ENCODE peak calls at places on chromosomes 5 and 9, in four cellular contexts. G is thyroid gland; V is CD8-positive, alpha-beta memory T cell; D is colonic mucosa. M is an unnamed sample.

GRCh38 chr9:72665421-72665820 is 144.0 kb downstream of the TMC1 start:
- DNase-seq in V (no peak), G (no peak), D (no peak), M (no peak)

GRCh38 chr5:36662291-36662851 is 56.0 kb downstream of the SLC1A3 start:
- DNase-seq in G (no peak), D (no peak), V (no peak), M (no peak)

GRCh38 chr5:180718810-180719453 is 20.9 kb downstream of the OR2Y1 start:
- DNase-seq in D (no peak), G (peak), V (no peak), M (no peak)

GRCh38 chr5:142618125-142618524 is 67.8 kb downstream of the FGF1 start:
- DNase-seq in D (no peak), V (no peak), G (no peak), M (no peak)

GRCh38 chr5:112146323-112146848 is 272.7 kb downstream of the EPB41L4A start:
- DNase-seq in G (no peak), D (no peak), V (no peak), M (peak)

GRCh38 chr5:149028161-149028560 is 34.7 kb downstream of the SH3TC2 start:
- DNase-seq in D (no peak), V (no peak), G (no peak), M (no peak)

GRCh38 chr5:83029912-83030311 is 47.3 kb downstream of the TMEM167A start:
- DNase-seq in G (no peak), V (no peak), D (no peak), M (no peak)

GRCh38 chr5:133934311-133934710 is 34.1 kb downstream of the C5orf15 start:
- DNase-seq in G (no peak), V (no peak), D (no peak), M (no peak)

GRCh38 chr5:97797994-97798451 is 615.0 kb upstream of the RIOK2 start:
- DNase-seq in V (no peak), D (no peak), G (no peak), M (no peak)

GRCh38 chr5:1244255-1244654 is 19.1 kb downstream of the SLC6A18 start:
- DNase-seq in V (no peak), D (no peak), G (no peak), M (no peak)

GRCh38 chr5:177508217-177508611 is 1.4 kb downstream of the DOK3 start:
- DNase-seq in V (peak), G (no peak), D (no peak), M (peak)

GRCh38 chr5:81233080-81233634 is at the start of gene CKMT2:
- DNase-seq in G (peak), D (peak), V (no peak), M (peak)

GRCh38 chr9:17882801-17883200 is 303.9 kb downstream of the SH3GL2 start:
- DNase-seq in G (no peak), V (no peak), D (no peak), M (no peak)

GRCh38 chr5:119537704-119538103 is 85.4 kb downstream of the HSD17B4 start:
- DNase-seq in V (no peak), G (peak), D (no peak), M (no peak)

GRCh38 chr5:32642276-32643002 is 57.1 kb downstream of the SUB1 start:
- DNase-seq in V (no peak), G (no peak), D (no peak), M (no peak)

GRCh38 chr5:53963958-53964357 is 346.4 kb downstream of the ARL15 start:
- DNase-seq in V (no peak), G (no peak), D (no peak), M (no peak)

GRCh38 chr9:93634311-93635185 is 58.2 kb downstream of the PHF2 start:
- DNase-seq in D (no peak), V (no peak), G (no peak), M (no peak)

GRCh38 chr5:111699976-111700375 is 57.0 kb downstream of the NREP start:
- DNase-seq in D (peak), G (no peak), V (no peak), M (no peak)

GRCh38 chr9:105064248-105065118 is 136.5 kb upstream of the ABCA1 start:
- DNase-seq in D (peak), V (no peak), G (peak), M (peak)

GRCh38 chr9:32423371-32423770 is 38.9 kb downstream of the ACO1 start:
- DNase-seq in G (no peak), D (no peak), V (no peak), M (no peak)

GRCh38 chr9:128127990-128128835 is 684 bp upstream of the PTGES2 start:
- DNase-seq in G (peak), D (peak), V (peak), M (peak)

GRCh38 chr5:167895899-167896659 is 395.4 kb upstream of the WWC1 start:
- DNase-seq in G (no peak), V (no peak), D (no peak), M (no peak)

GRCh38 chr5:38060354-38060753 is 198.0 kb upstream of the EGFLAM start:
- DNase-seq in G (no peak), D (no peak), V (no peak), M (no peak)

GRCh38 chr5:179158556-179158955 is 98.4 kb downstream of the ZNF354C start:
- DNase-seq in G (no peak), D (no peak), V (no peak), M (peak)

GRCh38 chr5:107367480-107367879 is 303.3 kb downstream of the EFNA5 start:
- DNase-seq in G (no peak), V (no peak), D (no peak), M (no peak)

GRCh38 chr5:89110916-89111646 is 228.1 kb upstream of the MEF2C start:
- DNase-seq in V (no peak), G (no peak), D (no peak), M (no peak)

GRCh38 chr5:103224894-103225246 is 33.7 kb upstream of the MACIR start:
- DNase-seq in D (no peak), V (no peak), G (no peak), M (no peak)

GRCh38 chr5:145887976-145888574 is 15.3 kb upstream of the GRXCR2 start:
- DNase-seq in G (peak), D (peak), V (no peak), M (no peak)

GRCh38 chr5:157744055-157745011 is 821 bp downstream of the LSM11 start:
- DNase-seq in V (no peak), D (no peak), G (no peak), M (peak)

GRCh38 chr5:101935086-101935485 is 361.0 kb downstream of the SLCO4C1 start:
- DNase-seq in G (no peak), D (no peak), V (no peak), M (no peak)

GRCh38 chr9:38416461-38416860 is 7.8 kb downstream of the IGFBPL1 start:
- DNase-seq in V (no peak), D (no peak), G (no peak), M (no peak)

GRCh38 chr5:146816775-146817387 is 61.7 kb downstream of the PPP2R2B start:
- DNase-seq in G (no peak), V (no peak), D (no peak), M (no peak)

GRCh38 chr9:100346836-100347235 is 5.9 kb downstream of the TEX10 start:
- DNase-seq in G (no peak), D (no peak), V (no peak), M (no peak)

GRCh38 chr9:73056245-73056644 is 95.4 kb upstream of the ANXA1 start:
- DNase-seq in G (no peak), V (no peak), D (no peak), M (no peak)

GRCh38 chr5:122500245-122501086 is 188.4 kb downstream of the SNCAIP start:
- DNase-seq in G (peak), D (no peak), V (no peak), M (no peak)

GRCh38 chr5:137666901-137667300 is 69.0 kb downstream of the KLHL3 start:
- DNase-seq in D (no peak), G (no peak), V (no peak), M (no peak)

GRCh38 chr5:121693864-121694263 is 157.8 kb upstream of the FTMT start:
- DNase-seq in V (no peak), D (no peak), G (no peak), M (no peak)

GRCh38 chr5:92641031-92641962 is 939.7 kb downstream of the NR2F1-AS1 start:
- DNase-seq in V (no peak), D (peak), G (peak), M (no peak)

GRCh38 chr5:86684222-86684621 is 66.5 kb downstream of the COX7C start:
- DNase-seq in G (no peak), V (no peak), D (no peak), M (no peak)

GRCh38 chr9:135908334-135909204 is 1.2 kb upstream of the CAMSAP1 start:
- DNase-seq in G (no peak), D (no peak), V (no peak), M (peak)
- H3K27ac ChIP-seq in G (no peak), D (no peak), V (peak), M (no peak)

GRCh38 chr5:56410696-56411095 is 177.6 kb upstream of the ANKRD55 start:
- DNase-seq in D (no peak), G (no peak), V (no peak), M (no peak)
- H3K27ac ChIP-seq in D (no peak), G (no peak), V (no peak), M (no peak)

GRCh38 chr9:131736440-131736839 is 3.4 kb downstream of the RAPGEF1 start:
- DNase-seq in D (no peak), V (no peak), G (no peak), M (no peak)
- H3K27ac ChIP-seq in D (peak), V (no peak), G (no peak), M (no peak)

GRCh38 chr5:55597014-55597981 is 62.5 kb upstream of the PLPP1 start:
- DNase-seq in G (peak), V (no peak), D (peak), M (peak)

GRCh38 chr5:55591671-55592070 is 56.9 kb upstream of the PLPP1 start:
- DNase-seq in V (no peak), D (no peak), G (no peak), M (no peak)

GRCh38 chr5:55592388-55593114 is 57.8 kb upstream of the PLPP1 start:
- DNase-seq in D (no peak), G (no peak), V (no peak), M (no peak)

GRCh38 chr5:55593115-55593472 is 58.3 kb upstream of the PLPP1 start:
- DNase-seq in D (no peak), G (no peak), V (no peak), M (no peak)

GRCh38 chr5:55594636-55595035 is 59.9 kb upstream of the PLPP1 start:
- DNase-seq in G (no peak), D (no peak), V (no peak), M (no peak)
- H3K27ac ChIP-seq in G (no peak), D (no peak), V (no peak), M (no peak)

GRCh38 chr9:16398676-16399075 is 471.8 kb downstream of the BNC2 start:
- DNase-seq in D (no peak), G (no peak), V (no peak), M (no peak)
- H3K27ac ChIP-seq in D (no peak), G (no peak), V (no peak), M (no peak)

DNA sequence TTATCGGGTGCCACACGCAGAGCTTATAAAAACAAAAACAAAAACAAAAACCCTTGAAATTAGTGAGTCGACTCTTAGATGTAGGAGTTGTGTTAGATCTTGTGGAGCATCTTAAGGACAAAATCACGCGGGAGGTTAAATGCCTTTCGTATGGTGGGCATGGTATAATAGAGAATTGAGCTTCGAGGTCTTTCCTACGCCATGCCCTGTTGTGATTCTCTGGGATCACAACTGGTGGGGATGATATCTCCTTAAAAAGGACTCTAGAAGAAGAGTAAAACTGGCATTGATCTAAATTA is 773 bp upstream of the ELL2 start:
- DNase-seq in V (no peak), D (no peak), G (no peak), M (no peak)
- H3K27ac ChIP-seq in V (peak), D (peak), G (peak), M (peak)

GRCh38 chr9:96323169-96323568 is 21.2 kb upstream of the HSD17B3 start:
- DNase-seq in D (no peak), V (no peak), G (no peak), M (no peak)

GRCh38 chr9:96331236-96331947 is 29.4 kb upstream of the HSD17B3 start:
- DNase-seq in V (no peak), G (no peak), D (no peak), M (no peak)

GRCh38 chr9:96327694-96328352 is 25.8 kb upstream of the HSD17B3 start:
- DNase-seq in D (peak), G (peak), V (peak), M (no peak)
- H3K27ac ChIP-seq in D (no peak), G (no peak), V (no peak), M (no peak)

GRCh38 chr9:90515550-90515949 is 127.1 kb downstream of the DIRAS2 start:
- DNase-seq in G (no peak), D (no peak), V (no peak), M (no peak)
- H3K27ac ChIP-seq in G (no peak), D (no peak), V (no peak), M (no peak)

GRCh38 chr9:94780516-94780950 is 54.0 kb downstream of the AOPEP start:
- DNase-seq in G (no peak), D (no peak), V (no peak), M (peak)

GRCh38 chr9:94785211-94786169 is 59.0 kb downstream of the AOPEP start:
- DNase-seq in V (no peak), G (no peak), D (no peak), M (no peak)

GRCh38 chr9:94783928-94784327 is 57.4 kb downstream of the AOPEP start:
- DNase-seq in G (no peak), D (no peak), V (no peak), M (no peak)

GRCh38 chr9:94782367-94783120 is 56.0 kb downstream of the AOPEP start:
- DNase-seq in V (no peak), G (no peak), D (no peak), M (no peak)

DNA sequence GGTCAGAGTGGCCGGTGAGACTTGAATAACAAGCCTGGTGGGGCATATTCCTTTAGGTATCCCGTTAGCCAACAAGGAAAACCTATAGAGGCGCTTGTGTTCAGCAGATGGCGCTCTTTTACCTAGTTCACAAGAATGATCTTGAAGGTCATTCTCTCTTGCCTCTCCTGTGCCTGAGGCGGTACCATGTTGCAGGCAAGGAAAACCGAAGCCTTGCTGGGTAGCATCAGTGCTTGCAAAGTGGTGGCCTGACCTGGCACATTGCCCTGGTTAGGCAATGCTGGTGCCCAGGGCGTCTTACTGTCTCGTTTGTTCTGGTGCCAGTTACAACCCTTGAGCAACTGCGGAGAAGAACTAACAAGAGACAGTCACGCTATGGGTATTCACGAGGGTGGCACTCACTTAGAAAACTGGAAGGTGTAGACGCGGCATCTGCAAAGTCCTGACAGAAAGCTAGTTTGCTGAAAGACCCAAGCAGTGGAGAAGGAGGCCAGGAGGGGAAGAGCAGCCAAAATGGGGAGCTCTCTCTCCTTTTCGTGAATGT is 56.7 kb downstream of the AOPEP start:
- DNase-seq in V (peak), D (peak), G (peak), M (peak)
- H3K27ac ChIP-seq in V (no peak), D (no peak), G (peak), M (peak)